ENCODE peak calls at places on chromosomes 2 and 18, in seven cellular contexts. Y, G, S, L, J, D and I are unnamed samples.

GRCh38 chr2:237529452-237530402 is 36.6 kb upstream of the PRLH start:
- DNase-seq in J (no peak), D (no peak), S (no peak), Y (peak; percentile 75), L (no peak), G (no peak), I (peak; percentile 74)

GRCh38 chr2:177419274-177419673 is 26.7 kb downstream of the AGPS start:
- DNase-seq in D (no peak), J (no peak), Y (no peak), S (no peak), L (no peak), G (no peak), I (no peak)

GRCh38 chr2:61151434-61151833 is 10.6 kb upstream of the C2orf74 start:
- DNase-seq in S (no peak), G (no peak), Y (no peak), D (peak; percentile 52), L (no peak), J (no peak), I (no peak)

GRCh38 chr2:135689679-135690078 is 52.0 kb upstream of the UBXN4 start:
- DNase-seq in Y (peak; percentile 31), L (no peak), D (no peak), J (no peak), G (no peak), S (no peak), I (no peak)

GRCh38 chr2:37672870-37673184 is 1.4 kb upstream of the CDC42EP3 start:
- DNase-seq in L (no peak), J (no peak), G (no peak), D (no peak), Y (no peak), S (no peak), I (no peak)

GRCh38 chr2:36359006-36359580 is 3.5 kb downstream of the CRIM1 start:
- DNase-seq in G (no peak), S (no peak), Y (no peak), J (no peak), L (no peak), D (no peak), I (no peak)

GRCh38 chr2:156526950-156527636 is 90.9 kb downstream of the GPD2 start:
- DNase-seq in Y (peak; percentile 81), J (no peak), D (no peak), S (no peak), G (no peak), L (no peak), I (peak; percentile 39)

GRCh38 chr2:109406301-109406700 is 207.5 kb downstream of the SEPTIN10 start:
- DNase-seq in L (no peak), G (no peak), Y (no peak), S (peak; percentile 34), J (no peak), D (no peak), I (no peak)

GRCh38 chr18:68354176-68354575 is 360.7 kb downstream of the TMX3 start:
- DNase-seq in G (no peak), Y (no peak), L (no peak), D (peak; percentile 1), J (no peak), S (no peak), I (no peak)

GRCh38 chr2:203782262-203782976 is 76.0 kb downstream of the CD28 start:
- DNase-seq in J (peak; percentile 47), G (no peak), D (peak; percentile 90), S (peak; percentile 25), Y (peak; percentile 72), L (peak; percentile 80), I (no peak)

GRCh38 chr2:237588044-237588696 is 2.4 kb downstream of the RAB17 start:
- DNase-seq in G (no peak), D (no peak), L (no peak), S (no peak), Y (no peak), J (no peak), I (no peak)

GRCh38 chr2:105910497-105911238 is 166.0 kb downstream of the NCK2 start:
- DNase-seq in D (peak; percentile 9), Y (no peak), L (no peak), G (no peak), S (no peak), J (no peak), I (no peak)

GRCh38 chr2:216674376-216674775 is 21.0 kb downstream of the IGFBP5 start:
- DNase-seq in D (no peak), S (no peak), J (no peak), L (no peak), G (no peak), Y (no peak), I (no peak)

GRCh38 chr2:25201265-25201664 is 32.9 kb upstream of the POMC start:
- DNase-seq in L (no peak), D (no peak), J (no peak), Y (no peak), S (no peak), G (no peak), I (no peak)

GRCh38 chr2:103459302-103459701 is 697.5 kb downstream of the TMEM182 start:
- DNase-seq in S (no peak), Y (no peak), D (no peak), L (no peak), J (no peak), G (no peak), I (no peak)

GRCh38 chr18:50973367-50974126 is 5.7 kb downstream of the ELAC1 start:
- DNase-seq in Y (no peak), S (no peak), D (peak; percentile 72), L (peak; percentile 39), G (no peak), J (no peak), I (no peak)

GRCh38 chr2:85753525-85754312 is at the start of gene ATOH8:
- DNase-seq in S (peak; percentile 75), Y (peak; percentile 79), D (peak; percentile 57), L (peak; percentile 34), G (peak; percentile 92), J (no peak), I (peak; percentile 23)

GRCh38 chr2:43100883-43101662 is 125.3 kb downstream of the ZFP36L2 start:
- DNase-seq in S (no peak), Y (no peak), G (no peak), J (no peak), D (no peak), L (peak; percentile 49), I (no peak)

GRCh38 chr2:23351388-23352141 is 33.4 kb upstream of the KLHL29 start:
- DNase-seq in Y (peak; percentile 91), D (peak; percentile 64), L (peak; percentile 84), J (peak; percentile 28), S (peak; percentile 58), G (peak; percentile 90), I (peak; percentile 74)

GRCh38 chr2:112026509-112026908 is 28.6 kb upstream of the TMEM87B start:
- DNase-seq in L (no peak), D (no peak), G (no peak), Y (no peak), S (no peak), J (no peak), I (no peak)

GRCh38 chr2:19367346-19367745 is 8.9 kb upstream of the OSR1 start:
- DNase-seq in D (no peak), G (no peak), J (no peak), L (no peak), Y (no peak), S (no peak), I (no peak)

GRCh38 chr2:37635359-37636208 is 35.9 kb downstream of the CDC42EP3 start:
- DNase-seq in G (peak; percentile 67), D (peak; percentile 68), J (peak; percentile 30), S (peak; percentile 63), L (no peak), Y (no peak), I (peak; percentile 73)

GRCh38 chr2:222713007-222713406 is 41.5 kb downstream of the MOGAT1 start:
- DNase-seq in D (no peak), Y (no peak), G (no peak), S (no peak), L (no peak), J (no peak), I (no peak)

GRCh38 chr2:20622296-20622686 is 28.6 kb downstream of the HS1BP3 start:
- DNase-seq in Y (no peak), D (no peak), S (no peak), J (no peak), G (peak; percentile 32), L (no peak), I (no peak)

DNA sequence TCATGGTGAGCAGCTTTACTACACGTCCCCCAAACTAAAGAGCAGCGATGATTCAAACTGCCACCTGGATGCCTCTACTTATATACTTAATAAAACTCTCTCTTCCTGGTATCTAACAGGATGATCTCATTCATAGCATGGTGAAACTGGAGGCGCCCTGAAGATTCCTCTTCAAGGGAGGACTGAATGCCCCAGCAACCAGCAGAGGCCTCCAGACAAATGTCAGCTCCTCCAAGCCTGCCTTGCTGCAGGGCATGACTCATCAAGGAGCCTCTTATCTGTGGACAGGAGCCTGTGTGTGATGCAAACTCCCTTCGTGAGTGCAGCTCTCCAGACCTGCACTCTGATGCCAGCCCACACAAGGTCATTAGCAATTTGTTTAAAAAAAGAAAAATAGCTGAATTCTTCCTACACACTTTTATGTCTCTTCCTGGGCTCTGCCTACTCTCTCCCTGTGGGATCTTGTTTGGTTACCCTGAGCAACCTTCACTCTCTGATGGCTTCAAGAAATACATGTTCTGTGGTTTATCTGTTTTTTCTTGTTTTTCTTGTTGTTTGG is 30.2 kb downstream of the LONRF2 start:
- DNase-seq in Y (no peak), D (peak; percentile 33), L (peak; percentile 63), J (no peak), S (no peak), G (peak; percentile 74), I (no peak)
- TF ChIP-seq CTCF in Y (no peak), D (no peak), L (no peak), J (no peak), S (no peak), G (no peak), I (no peak)

GRCh38 chr2:15399241-15399640 is 161.9 kb downstream of the NBAS start:
- DNase-seq in Y (no peak), D (no peak), L (no peak), J (no peak), G (no peak), S (no peak), I (no peak)
- TF ChIP-seq CTCF in Y (no peak), D (no peak), L (no peak), J (no peak), G (no peak), S (no peak), I (no peak)

DNA sequence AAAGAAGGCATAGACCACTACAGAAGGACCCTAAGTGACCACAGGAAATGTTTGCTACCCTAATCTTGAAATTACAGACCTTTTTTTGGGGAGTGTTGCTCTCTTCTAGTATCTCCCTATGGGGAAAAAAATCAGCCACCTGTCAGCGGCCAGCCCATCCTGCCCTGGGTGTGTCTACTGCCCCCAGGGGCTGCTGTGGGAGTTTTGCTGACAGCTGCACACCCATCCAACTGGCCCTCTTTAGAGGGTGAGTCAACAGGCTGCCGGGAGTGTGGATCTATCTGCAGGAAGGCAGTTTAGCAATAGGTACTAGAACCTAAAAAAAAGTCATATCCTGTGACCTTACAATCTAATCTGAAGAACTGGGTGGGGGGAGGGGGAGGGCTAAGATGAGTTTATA is 796 bp upstream of the DYSF start:
- DNase-seq in J (no peak), L (peak; percentile 43), S (no peak), G (no peak), Y (no peak), D (peak; percentile 36), I (no peak)
- TF ChIP-seq CTCF in J (no peak), L (no peak), S (no peak), G (peak; percentile 4), Y (no peak), D (peak; percentile 8), I (peak; percentile 13)

DNA sequence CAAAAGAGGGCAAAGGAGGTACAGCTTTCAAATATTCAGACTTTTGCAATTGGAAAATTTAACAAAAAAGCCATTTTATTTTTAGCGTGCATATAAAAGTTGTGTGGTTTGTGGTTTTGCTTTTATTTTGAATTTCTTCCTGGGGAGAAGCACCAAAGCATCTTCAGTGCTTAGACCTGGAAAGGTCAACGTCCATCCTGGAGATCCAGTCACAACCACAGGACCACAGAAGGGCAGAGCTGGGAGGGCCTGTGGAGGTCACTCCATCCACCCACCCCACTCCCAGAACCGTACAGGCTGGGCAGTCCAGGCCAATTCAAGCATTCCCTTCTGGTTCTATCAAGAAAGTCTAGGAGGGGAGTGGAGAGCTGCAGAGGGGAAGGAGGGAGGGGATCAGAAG is 43.8 kb downstream of the MPHOSPH10 start:
- DNase-seq in G (no peak), L (no peak), S (no peak), J (no peak), D (no peak), Y (no peak), I (no peak)
- TF ChIP-seq CTCF in G (no peak), L (no peak), S (no peak), J (no peak), D (no peak), Y (no peak), I (no peak)